ENCODE peak calls at places on chromosomes 1 and 21, in four cellular contexts. N is CD4-positive, CD25-positive, alpha-beta regulatory T cell; U is iris pigment epithelial cell; J is T1000. R is an unnamed sample.

GRCh38 chr1:245978915-245979314 is 528.2 kb downstream of the SMYD3 start:
- DNase-seq in J (no peak), U (peak; percentile 49), N (no peak), R (no peak)

GRCh38 chr1:117567976-117568375 is 37.9 kb upstream of the TENT5C start:
- DNase-seq in U (no peak), N (no peak), J (no peak), R (no peak)

GRCh38 chr1:37795340-37796110 is 1.9 kb downstream of the MANEAL start:
- DNase-seq in U (peak; percentile 45), J (no peak), N (no peak), R (no peak)

GRCh38 chr21:26572668-26573381 is at the start of gene CYYR1:
- DNase-seq in N (no peak), U (peak; percentile 9), J (no peak), R (no peak)

GRCh38 chr21:46069166-46069565 is 28.7 kb upstream of the COL6A2 start:
- DNase-seq in U (no peak), N (no peak), J (no peak), R (no peak)

GRCh38 chr1:59204001-59204400 is 92.9 kb upstream of the FGGY start:
- DNase-seq in N (no peak), U (peak; percentile 61), J (no peak), R (no peak)

GRCh38 chr1:115877511-115877910 is 36.6 kb upstream of the NHLH2 start:
- DNase-seq in J (no peak), U (peak; percentile 8), N (no peak), R (no peak)

GRCh38 chr1:67948155-67949075 is 102.0 kb downstream of the DIRAS3 start:
- DNase-seq in J (no peak), U (peak; percentile 86), N (no peak), R (no peak)

GRCh38 chr1:160781129-160781808 is 14.7 kb upstream of the LY9 start:
- DNase-seq in U (no peak), N (no peak), J (no peak), R (no peak)

GRCh38 chr1:151988405-151988851 is 5.2 kb downstream of the S100A10 start:
- DNase-seq in J (no peak), N (no peak), U (peak; percentile 92), R (no peak)

GRCh38 chr1:5637171-5637570 is 355.1 kb downstream of the NPHP4 start:
- DNase-seq in N (no peak), U (no peak), J (no peak), R (no peak)

GRCh38 chr1:53057134-53057533 is 4.9 kb upstream of the PODN start:
- DNase-seq in N (no peak), U (no peak), J (no peak), R (no peak)

GRCh38 chr1:83060216-83060615 is 938.7 kb downstream of the TTLL7 start:
- DNase-seq in N (no peak), U (no peak), J (no peak), R (no peak)

R was measured in naive B cell.